ENCODE peak calls at places on chromosomes 11 and 22, in four cellular contexts. A is cardiac muscle cell, K is right atrium auricular region, R is right lobe of liver. Z is an unnamed sample. For H3K27me3, the result is how much of the 10 kb centered on the place peaks cover.

GRCh38 chr11:12473366-12473765 is 96.0 kb downstream of the PARVA start:
- DNase-seq in K (no peak), A (no peak), R (no peak), Z (no peak)

GRCh38 chr11:47087801-47088200 is 88.9 kb downstream of the ARFGAP2 start:
- DNase-seq in R (no peak), A (no peak), K (no peak), Z (no peak)

GRCh38 chr22:41367039-41367679 is 14.6 kb upstream of the TEF start:
- DNase-seq in R (peak), A (peak), K (peak), Z (no peak)

GRCh38 chr11:36713715-36714114 is 115.7 kb upstream of the RAG2 start:
- DNase-seq in R (no peak), K (no peak), A (no peak), Z (no peak)

GRCh38 chr22:23107487-23108323 is 34.1 kb downstream of the RSPH14 start:
- DNase-seq in R (no peak), A (no peak), K (no peak), Z (no peak)

GRCh38 chr22:40651563-40652501 is 15.3 kb upstream of the MRTFA start:
- DNase-seq in R (peak), A (peak), K (peak), Z (peak)

GRCh38 chr22:45878901-45879551 is 97.9 kb downstream of the WNT7B start:
- DNase-seq in A (no peak), R (peak), K (no peak), Z (no peak)

GRCh38 chr22:43310798-43311197 is 32.4 kb downstream of the SCUBE1 start:
- DNase-seq in R (no peak), K (no peak), A (no peak), Z (no peak)

GRCh38 chr22:39270280-39270679 is 25.5 kb upstream of the PDGFB start:
- DNase-seq in K (no peak), A (no peak), R (no peak), Z (no peak)

GRCh38 chr11:5689551-5689983 is at the start of gene TRIM22:
- DNase-seq in A (no peak), R (no peak), K (no peak), Z (peak)

GRCh38 chr22:19108807-19109197 is 13.4 kb downstream of the DGCR2 start:
- DNase-seq in K (no peak), A (no peak), R (no peak), Z (no peak)

GRCh38 chr11:69100454-69101099 is 51.8 kb downstream of the TPCN2 start:
- DNase-seq in A (no peak), R (no peak), K (no peak), Z (no peak)

GRCh38 chr11:105219670-105220069 is 80.1 kb upstream of the CARD18 start:
- DNase-seq in K (no peak), A (no peak), R (no peak), Z (no peak)

GRCh38 chr11:71133946-71134345 is 118.4 kb downstream of the SHANK2 start:
- DNase-seq in A (no peak), R (no peak), K (no peak), Z (no peak)

GRCh38 chr22:45216133-45217003 is 24.3 kb downstream of the KIAA0930 start:
- DNase-seq in K (no peak), A (peak), R (no peak), Z (no peak)

GRCh38 chr11:109205312-109205711 is 216.7 kb upstream of the C11orf87 start:
- DNase-seq in K (no peak), R (no peak), A (no peak), Z (no peak)

GRCh38 chr11:26522912-26523610 is 49.0 kb downstream of the MUC15 start:
- DNase-seq in A (no peak), R (no peak), K (no peak), Z (no peak)
- TF ChIP-seq CTCF in A (peak), R (no peak), K (no peak), Z (peak)

DNA sequence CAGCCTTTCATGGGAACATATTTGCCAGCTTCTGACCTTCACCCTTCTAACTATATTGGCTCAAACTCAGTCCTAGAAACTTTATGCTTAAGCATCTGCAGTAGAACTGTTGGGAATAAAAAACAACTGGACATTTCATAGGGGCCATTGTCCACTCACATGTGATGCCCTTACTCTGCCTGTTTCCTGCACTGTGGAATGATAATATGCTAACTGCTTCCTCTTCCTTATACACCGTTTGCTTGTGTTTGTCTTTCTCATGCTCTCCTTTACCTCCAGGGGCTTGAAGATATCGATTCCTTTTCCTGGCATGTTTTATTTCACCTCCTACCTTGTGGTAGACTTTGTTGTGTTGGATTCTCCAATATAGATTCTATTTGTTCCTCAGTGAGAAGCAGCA is 333.0 kb upstream of the DDI1 start:
- DNase-seq in A (no peak), R (no peak), K (no peak), Z (no peak)
- H3K4me3 ChIP-seq in A (no peak), R (no peak), K (no peak), Z (no peak)

GRCh38 chr11:70104419-70104818 is 26.3 kb downstream of the ANO1 start:
- DNase-seq in R (no peak), K (no peak), A (no peak), Z (no peak)

GRCh38 chr11:70105755-70106571 is 27.8 kb downstream of the ANO1 start:
- DNase-seq in R (peak), A (no peak), K (no peak), Z (no peak)

GRCh38 chr11:70105369-70105754 is 27.2 kb downstream of the ANO1 start:
- DNase-seq in R (no peak), K (no peak), A (no peak), Z (no peak)

GRCh38 chr11:70104961-70105360 is 26.8 kb downstream of the ANO1 start:
- DNase-seq in R (no peak), K (no peak), A (no peak), Z (no peak)

DNA sequence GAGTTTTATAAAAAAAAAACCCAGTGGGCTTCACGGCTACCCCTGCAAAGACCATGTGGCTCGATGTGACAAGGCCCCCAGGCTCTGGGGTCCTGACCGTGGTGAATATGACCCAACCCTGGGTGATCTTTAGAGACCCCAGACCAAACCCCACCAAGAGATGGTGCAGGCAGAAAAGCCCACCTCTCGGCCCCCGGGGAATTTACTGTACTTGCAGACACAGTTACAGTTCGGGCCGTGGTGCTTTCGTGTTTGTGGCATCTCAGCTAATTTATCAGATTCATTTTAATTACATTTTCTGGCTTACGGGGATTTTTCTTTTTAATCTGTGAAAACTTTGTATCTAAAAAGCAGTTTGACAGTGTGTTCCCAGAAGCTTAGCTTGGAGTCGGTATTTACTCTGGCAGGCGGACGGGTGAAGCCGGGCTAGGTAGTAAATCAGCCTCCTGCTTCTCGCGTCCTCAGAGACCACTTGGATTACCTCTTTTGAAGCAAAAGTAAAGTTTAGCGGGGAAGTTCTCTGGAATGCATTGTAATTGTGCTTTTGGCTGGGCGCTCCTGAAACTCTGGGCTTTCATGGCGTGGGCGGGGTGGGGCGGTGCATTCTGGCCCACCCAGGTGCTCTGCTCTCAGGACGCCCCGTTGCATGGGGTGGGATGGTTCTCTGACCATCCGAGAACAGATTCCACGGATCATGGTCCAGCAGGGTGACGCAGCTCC is 25.3 kb downstream of the ANO1 start:
- DNase-seq in K (no peak), A (no peak), R (no peak), Z (no peak)
- H3K27me3 ChIP-seq in K (under half), A (under half), R (under half), Z (under half)

DNA sequence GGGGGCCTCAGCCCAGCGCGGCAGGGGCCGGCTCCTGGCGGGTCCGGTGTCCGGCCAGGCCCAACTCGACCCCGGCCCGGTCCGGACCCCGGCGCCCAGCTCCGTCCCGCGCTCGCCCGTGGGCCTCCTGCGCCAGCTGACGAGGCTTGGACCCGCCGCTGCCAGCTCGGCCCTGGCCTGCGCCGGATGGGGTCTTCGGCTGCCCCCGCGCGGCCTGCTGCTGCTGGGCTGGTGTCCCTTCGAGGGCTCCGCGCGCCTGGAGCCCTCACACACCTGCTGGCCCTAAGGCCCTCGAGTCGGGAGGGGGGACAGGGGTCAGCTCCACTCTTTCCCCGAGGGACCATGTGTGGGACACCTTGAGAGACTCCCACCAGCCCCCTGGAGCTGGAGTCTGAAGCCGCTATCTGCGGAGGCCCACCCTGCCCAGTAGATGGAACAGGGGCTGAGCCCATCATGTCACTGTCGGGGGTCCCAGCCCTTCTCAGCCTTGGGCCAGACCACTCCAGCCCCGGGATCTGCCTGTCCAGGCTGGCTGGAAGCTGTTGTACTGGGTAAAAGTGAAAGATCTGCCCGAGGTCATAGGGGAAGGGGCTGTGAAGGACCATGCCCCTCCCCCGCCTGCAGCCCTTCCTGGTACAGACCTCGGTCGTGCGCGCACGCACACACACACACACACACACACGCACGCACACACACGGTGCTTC is 768 bp upstream of the CDKN1C start:
- DNase-seq in K (no peak), R (no peak), A (peak), Z (no peak)
- TF ChIP-seq CTCF in K (peak), R (no peak), A (peak), Z (no peak)

GRCh38 chr22:17234144-17234623 is 14.9 kb upstream of the ADA2 start:
- DNase-seq in K (no peak), A (no peak), R (no peak), Z (no peak)

GRCh38 chr22:17235861-17236260 is 16.6 kb upstream of the ADA2 start:
- DNase-seq in R (no peak), K (no peak), A (no peak), Z (no peak)

GRCh38 chr22:17239156-17239701 is 20.0 kb upstream of the ADA2 start:
- DNase-seq in A (no peak), R (no peak), K (no peak), Z (no peak)

GRCh38 chr22:17235149-17235655 is 16.0 kb upstream of the ADA2 start:
- DNase-seq in K (no peak), A (no peak), R (no peak), Z (no peak)

DNA sequence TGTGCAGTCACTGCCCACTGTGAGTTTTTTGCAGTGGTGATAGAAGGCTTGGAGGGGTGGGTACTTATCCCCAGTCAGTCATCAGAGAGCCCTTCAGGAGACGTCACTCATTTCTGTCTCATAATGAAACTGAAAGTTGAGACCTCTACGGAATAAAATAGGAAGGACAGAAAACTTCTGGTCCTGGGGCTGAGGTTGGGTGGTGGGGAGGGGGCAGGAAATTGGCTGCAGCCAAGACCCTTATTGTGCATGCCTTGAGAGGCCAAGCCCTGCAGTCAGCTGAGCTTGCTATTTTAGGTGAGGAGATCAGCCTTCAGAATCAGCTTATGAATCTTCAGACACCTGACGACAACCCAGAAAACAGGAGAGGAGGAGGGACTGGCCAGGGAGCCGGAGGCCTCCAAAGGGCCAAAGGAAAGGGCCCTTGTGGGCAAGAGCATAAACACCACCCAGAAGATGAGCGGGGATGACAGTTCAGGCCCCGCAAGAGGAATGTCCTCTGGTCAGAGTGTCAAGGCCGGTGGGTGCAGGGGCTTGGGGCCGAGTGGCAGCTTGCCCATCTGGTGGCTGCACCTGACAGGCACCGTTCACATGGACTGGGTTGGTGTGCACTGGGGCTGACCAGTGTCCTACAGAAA is 17.9 kb upstream of the ADA2 start:
- DNase-seq in A (no peak), R (no peak), K (no peak), Z (peak)
- H3K4me3 ChIP-seq in A (no peak), R (peak), K (no peak), Z (no peak)

DNA sequence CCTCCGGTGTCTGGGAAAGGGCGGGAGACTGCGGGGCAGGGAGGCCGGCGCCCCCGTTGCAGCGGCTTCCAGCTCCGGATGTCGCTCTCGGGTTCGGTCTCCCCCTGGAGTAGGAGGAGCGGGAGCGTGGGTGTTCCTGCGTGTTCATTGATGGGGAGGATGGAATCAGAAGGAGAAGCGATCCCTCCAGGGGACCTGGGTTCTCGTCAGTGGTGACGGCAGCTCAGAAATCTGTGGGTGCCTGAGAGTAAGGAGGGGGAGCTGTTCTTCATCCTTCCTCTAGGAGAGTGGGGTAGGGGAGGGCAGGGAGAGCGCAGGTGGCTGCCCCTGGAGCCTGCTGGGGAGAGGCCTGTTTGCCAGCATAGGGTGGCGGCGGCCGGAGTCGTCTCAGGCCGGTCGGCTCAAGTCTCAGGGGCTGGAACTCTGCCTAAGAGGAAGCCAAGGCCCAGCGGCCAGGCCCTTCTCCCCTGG is 1.1 kb downstream of the UBASH3B start:
- DNase-seq in A (peak), R (peak), K (no peak), Z (peak)
- H3K27me3 ChIP-seq in A (under half), R (under half), K (under half), Z (under half)

GRCh38 chr22:34334893-34335292 is 414.6 kb upstream of the LARGE1 start:
- DNase-seq in R (no peak), K (no peak), A (no peak), Z (no peak)

GRCh38 chr22:34330432-34330831 is 410.2 kb upstream of the LARGE1 start:
- DNase-seq in A (no peak), K (no peak), R (no peak), Z (no peak)

DNA sequence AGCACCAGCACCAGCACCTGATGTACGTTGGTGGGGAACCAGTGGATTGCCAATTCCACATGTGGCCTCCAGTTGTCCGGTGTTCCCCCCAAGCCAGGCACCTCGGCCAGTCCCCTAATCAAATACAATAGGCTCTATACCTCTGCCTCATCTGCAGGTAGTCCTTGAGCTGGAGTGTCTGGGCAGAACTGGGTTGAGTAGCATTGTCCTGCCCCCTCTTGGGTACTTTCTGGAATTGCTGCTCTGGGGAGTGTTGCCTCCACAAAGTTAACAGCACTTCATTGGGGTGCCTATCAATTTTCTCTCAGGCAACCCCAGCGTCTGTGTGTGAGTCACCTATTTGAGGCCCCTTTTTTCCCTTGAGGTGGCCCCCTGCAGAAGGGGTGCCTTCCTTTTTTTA is 413.0 kb upstream of the LARGE1 start:
- DNase-seq in K (no peak), R (no peak), A (no peak), Z (no peak)
- TF ChIP-seq CTCF in K (no peak), R (no peak), A (no peak), Z (no peak)

DNA sequence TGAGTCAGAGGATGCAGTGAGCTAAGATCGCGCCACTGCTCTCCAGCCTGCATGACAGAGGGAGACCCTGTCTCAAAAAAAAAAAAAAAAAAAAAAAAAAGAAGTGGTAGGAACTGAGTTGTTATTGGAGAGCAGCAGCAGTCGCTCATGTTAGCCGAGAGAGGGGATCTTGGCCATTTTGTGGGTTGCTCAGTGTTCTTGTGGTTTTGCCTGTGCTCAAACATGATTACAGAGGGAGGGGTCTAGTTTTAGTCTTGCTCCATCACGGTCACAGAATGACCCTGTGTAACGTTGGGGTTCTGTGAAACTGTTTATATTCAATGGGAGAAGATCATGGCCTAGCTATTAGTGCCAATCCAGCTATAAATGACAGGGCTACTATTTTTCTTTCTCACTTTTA is 1.9 kb downstream of the DPAGT1 start:
- DNase-seq in R (no peak), A (no peak), K (no peak), Z (no peak)
- H3K4me3 ChIP-seq in R (no peak), A (no peak), K (no peak), Z (no peak)